ENCODE peak calls at places on chromosomes 5 and 9, in six cellular contexts. One of them, this sample, is unnamed.

GRCh38 chr5:35089688-35090314 is 42.1 kb upstream of the AGXT2 start:
- DNase-seq in dorsolateral prefrontal cortex: no peak
- DNase-seq in cardiac muscle cell: peak
- DNase-seq in lower lobe of right lung: no peak
- DNase-seq in fibroblast of lung: peak
- DNase-seq in OCI-LY7: peak
- DNase-seq in this sample: peak

GRCh38 chr9:13264788-13265187 is 14.7 kb downstream of the MPDZ start:
- DNase-seq in dorsolateral prefrontal cortex: no peak
- DNase-seq in cardiac muscle cell: no peak
- DNase-seq in lower lobe of right lung: no peak
- DNase-seq in fibroblast of lung: no peak
- DNase-seq in OCI-LY7: no peak
- DNase-seq in this sample: no peak

GRCh38 chr9:91445135-91445534 is 21.5 kb upstream of the NFIL3 start:
- DNase-seq in dorsolateral prefrontal cortex: no peak
- DNase-seq in cardiac muscle cell: no peak
- DNase-seq in lower lobe of right lung: no peak
- DNase-seq in fibroblast of lung: no peak
- DNase-seq in OCI-LY7: no peak
- DNase-seq in this sample: no peak

GRCh38 chr9:18743421-18743820 is 269.5 kb downstream of the ADAMTSL1 start:
- DNase-seq in dorsolateral prefrontal cortex: no peak
- DNase-seq in cardiac muscle cell: no peak
- DNase-seq in lower lobe of right lung: no peak
- DNase-seq in fibroblast of lung: no peak
- DNase-seq in OCI-LY7: no peak
- DNase-seq in this sample: no peak

GRCh38 chr9:109448223-109448622 is 49.9 kb downstream of the PTPN3 start:
- DNase-seq in dorsolateral prefrontal cortex: no peak
- DNase-seq in cardiac muscle cell: no peak
- DNase-seq in lower lobe of right lung: no peak
- DNase-seq in fibroblast of lung: peak
- DNase-seq in OCI-LY7: no peak
- DNase-seq in this sample: no peak

GRCh38 chr5:154593091-154593490 is 115.1 kb upstream of the HAND1 start:
- DNase-seq in dorsolateral prefrontal cortex: no peak
- DNase-seq in cardiac muscle cell: no peak
- DNase-seq in lower lobe of right lung: no peak
- DNase-seq in fibroblast of lung: peak
- DNase-seq in OCI-LY7: no peak
- DNase-seq in this sample: no peak

GRCh38 chr5:149040421-149040820 is 22.4 kb downstream of the SH3TC2 start:
- DNase-seq in dorsolateral prefrontal cortex: no peak
- DNase-seq in cardiac muscle cell: no peak
- DNase-seq in lower lobe of right lung: no peak
- DNase-seq in fibroblast of lung: no peak
- DNase-seq in OCI-LY7: no peak
- DNase-seq in this sample: no peak

GRCh38 chr9:133632806-133633680 is 3.1 kb upstream of the DBH start:
- DNase-seq in dorsolateral prefrontal cortex: no peak
- DNase-seq in cardiac muscle cell: peak
- DNase-seq in lower lobe of right lung: no peak
- DNase-seq in fibroblast of lung: no peak
- DNase-seq in OCI-LY7: no peak
- DNase-seq in this sample: no peak

GRCh38 chr5:181120311-181120710 is 10.7 kb downstream of the OR2V1 start:
- DNase-seq in dorsolateral prefrontal cortex: no peak
- DNase-seq in cardiac muscle cell: no peak
- DNase-seq in lower lobe of right lung: no peak
- DNase-seq in fibroblast of lung: peak
- DNase-seq in OCI-LY7: no peak
- DNase-seq in this sample: no peak

GRCh38 chr5:80760178-80760577 is 105.4 kb upstream of the DHFR start:
- DNase-seq in dorsolateral prefrontal cortex: no peak
- DNase-seq in cardiac muscle cell: no peak
- DNase-seq in lower lobe of right lung: no peak
- DNase-seq in fibroblast of lung: no peak
- DNase-seq in OCI-LY7: no peak
- DNase-seq in this sample: no peak

GRCh38 chr9:16310288-16311145 is 560.0 kb downstream of the BNC2 start:
- DNase-seq in dorsolateral prefrontal cortex: no peak
- DNase-seq in cardiac muscle cell: no peak
- DNase-seq in lower lobe of right lung: no peak
- DNase-seq in fibroblast of lung: no peak
- DNase-seq in OCI-LY7: no peak
- DNase-seq in this sample: no peak

GRCh38 chr9:134591573-134591981 is 50.0 kb upstream of the COL5A1 start:
- DNase-seq in dorsolateral prefrontal cortex: no peak
- DNase-seq in cardiac muscle cell: no peak
- DNase-seq in lower lobe of right lung: no peak
- DNase-seq in fibroblast of lung: no peak
- DNase-seq in OCI-LY7: no peak
- DNase-seq in this sample: no peak

GRCh38 chr5:154356256-154356655 is 89.5 kb upstream of the SAP30L start:
- DNase-seq in dorsolateral prefrontal cortex: no peak
- DNase-seq in cardiac muscle cell: no peak
- DNase-seq in lower lobe of right lung: no peak
- DNase-seq in fibroblast of lung: peak
- DNase-seq in OCI-LY7: no peak
- DNase-seq in this sample: no peak

GRCh38 chr9:27333241-27334052 is 36.5 kb upstream of the EQTN start:
- DNase-seq in dorsolateral prefrontal cortex: no peak
- DNase-seq in cardiac muscle cell: peak
- DNase-seq in lower lobe of right lung: peak
- DNase-seq in fibroblast of lung: peak
- DNase-seq in OCI-LY7: peak
- DNase-seq in this sample: peak

GRCh38 chr5:152632380-152632779 is 227.3 kb upstream of the NMUR2 start:
- DNase-seq in dorsolateral prefrontal cortex: no peak
- DNase-seq in cardiac muscle cell: no peak
- DNase-seq in lower lobe of right lung: no peak
- DNase-seq in fibroblast of lung: no peak
- DNase-seq in OCI-LY7: no peak
- DNase-seq in this sample: no peak

GRCh38 chr9:13941686-13942085 is 372.3 kb downstream of the NFIB start:
- DNase-seq in dorsolateral prefrontal cortex: no peak
- DNase-seq in cardiac muscle cell: no peak
- DNase-seq in lower lobe of right lung: no peak
- DNase-seq in fibroblast of lung: peak
- DNase-seq in OCI-LY7: no peak
- DNase-seq in this sample: no peak

GRCh38 chr9:108182950-108183381 is 672.8 kb downstream of the ACTL7B start:
- DNase-seq in dorsolateral prefrontal cortex: no peak
- DNase-seq in cardiac muscle cell: no peak
- DNase-seq in lower lobe of right lung: no peak
- DNase-seq in fibroblast of lung: no peak
- DNase-seq in OCI-LY7: no peak
- DNase-seq in this sample: peak

GRCh38 chr5:134590992-134591659 is 41.5 kb downstream of the SAR1B start:
- DNase-seq in dorsolateral prefrontal cortex: no peak
- DNase-seq in cardiac muscle cell: peak
- DNase-seq in lower lobe of right lung: no peak
- DNase-seq in fibroblast of lung: no peak
- DNase-seq in OCI-LY7: no peak
- DNase-seq in this sample: no peak

GRCh38 chr5:148759101-148759500 is 67.3 kb upstream of the ADRB2 start:
- DNase-seq in dorsolateral prefrontal cortex: no peak
- DNase-seq in cardiac muscle cell: no peak
- DNase-seq in lower lobe of right lung: no peak
- DNase-seq in fibroblast of lung: no peak
- DNase-seq in OCI-LY7: no peak
- DNase-seq in this sample: no peak

GRCh38 chr5:39053189-39053588 is 21.0 kb downstream of the RICTOR start:
- DNase-seq in dorsolateral prefrontal cortex: no peak
- DNase-seq in cardiac muscle cell: no peak
- DNase-seq in lower lobe of right lung: no peak
- DNase-seq in fibroblast of lung: no peak
- DNase-seq in OCI-LY7: no peak
- DNase-seq in this sample: no peak

DNA sequence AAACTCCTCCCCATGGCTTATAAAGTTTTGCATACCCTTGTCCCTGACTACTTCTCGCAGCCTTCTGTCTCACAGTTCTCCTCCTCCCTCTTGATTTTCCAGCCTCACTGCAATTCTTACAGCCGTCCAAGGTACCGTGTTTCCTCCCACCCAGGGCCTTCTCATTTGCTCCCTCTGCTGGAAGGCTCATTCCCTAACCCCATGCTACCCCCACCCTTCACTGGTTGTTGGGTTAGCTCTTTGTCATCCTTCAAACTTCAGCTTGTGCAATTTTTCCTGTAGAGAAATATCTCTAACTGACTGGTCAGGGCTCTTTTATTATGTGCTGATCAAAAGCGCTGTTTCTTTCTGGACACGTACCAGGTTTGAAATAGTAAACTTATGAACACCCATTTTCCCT is 329.2 kb downstream of the EBF1 start:
- DNase-seq in dorsolateral prefrontal cortex: no peak
- DNase-seq in cardiac muscle cell: no peak
- DNase-seq in lower lobe of right lung: no peak
- DNase-seq in fibroblast of lung: no peak
- DNase-seq in OCI-LY7: peak
- DNase-seq in this sample: no peak
- TF ChIP-seq CTCF in dorsolateral prefrontal cortex: no peak
- TF ChIP-seq CTCF in cardiac muscle cell: peak
- TF ChIP-seq CTCF in lower lobe of right lung: no peak
- TF ChIP-seq CTCF in fibroblast of lung: peak
- TF ChIP-seq CTCF in OCI-LY7: peak
- TF ChIP-seq CTCF in this sample: peak

GRCh38 chr5:42948961-42949347 is 91.2 kb downstream of the ANXA2R start:
- DNase-seq in dorsolateral prefrontal cortex: no peak
- DNase-seq in cardiac muscle cell: no peak
- DNase-seq in lower lobe of right lung: no peak
- DNase-seq in fibroblast of lung: peak
- DNase-seq in OCI-LY7: no peak
- DNase-seq in this sample: no peak

GRCh38 chr5:42950091-42950465 is 90.0 kb downstream of the ANXA2R start:
- DNase-seq in dorsolateral prefrontal cortex: no peak
- DNase-seq in cardiac muscle cell: no peak
- DNase-seq in lower lobe of right lung: no peak
- DNase-seq in fibroblast of lung: no peak
- DNase-seq in OCI-LY7: no peak
- DNase-seq in this sample: no peak

GRCh38 chr5:42950466-42951168 is 89.5 kb downstream of the ANXA2R start:
- DNase-seq in dorsolateral prefrontal cortex: no peak
- DNase-seq in cardiac muscle cell: no peak
- DNase-seq in lower lobe of right lung: peak
- DNase-seq in fibroblast of lung: peak
- DNase-seq in OCI-LY7: peak
- DNase-seq in this sample: no peak

GRCh38 chr5:42951169-42951846 is 88.8 kb downstream of the ANXA2R start:
- DNase-seq in dorsolateral prefrontal cortex: no peak
- DNase-seq in cardiac muscle cell: no peak
- DNase-seq in lower lobe of right lung: peak
- DNase-seq in fibroblast of lung: peak
- DNase-seq in OCI-LY7: peak
- DNase-seq in this sample: no peak

GRCh38 chr5:42949348-42950090 is 90.6 kb downstream of the ANXA2R start:
- DNase-seq in dorsolateral prefrontal cortex: no peak
- DNase-seq in cardiac muscle cell: no peak
- DNase-seq in lower lobe of right lung: peak
- DNase-seq in fibroblast of lung: peak
- DNase-seq in OCI-LY7: peak
- DNase-seq in this sample: peak
- H3K4me3 ChIP-seq in dorsolateral prefrontal cortex: peak
- H3K4me3 ChIP-seq in cardiac muscle cell: no peak
- H3K4me3 ChIP-seq in lower lobe of right lung: peak
- H3K4me3 ChIP-seq in fibroblast of lung: no peak
- H3K4me3 ChIP-seq in OCI-LY7: peak
- H3K4me3 ChIP-seq in this sample: peak

DNA sequence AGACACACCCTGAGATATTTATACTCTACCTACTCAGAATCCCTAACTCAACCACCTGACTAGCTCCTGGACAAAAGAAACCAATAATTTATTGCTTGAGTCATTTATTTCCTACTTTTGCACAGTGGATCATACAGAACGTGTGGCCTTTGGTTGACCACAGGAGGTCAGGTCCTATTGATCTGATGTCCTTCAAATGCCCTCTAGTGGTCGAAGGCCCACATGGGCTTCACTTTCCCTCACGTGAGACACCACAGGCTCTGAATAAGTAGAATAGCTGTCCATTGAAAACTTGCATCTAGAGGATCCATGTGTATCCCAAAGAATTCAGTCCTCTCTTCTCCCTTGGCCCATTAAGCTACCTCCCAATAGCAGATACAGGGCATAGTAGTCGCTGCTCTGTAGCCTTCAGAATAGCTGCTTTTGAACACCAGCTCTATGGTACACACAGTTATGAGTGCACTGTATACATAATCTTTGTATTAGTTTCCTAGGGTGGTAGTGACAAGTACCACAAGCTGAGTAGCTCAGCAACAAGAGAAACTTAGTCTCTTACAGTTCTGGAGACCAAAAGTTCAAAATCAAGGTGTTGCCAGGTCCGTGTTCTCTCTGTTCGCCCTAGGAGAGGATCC is 177.6 kb upstream of the SMARCA2 start:
- DNase-seq in dorsolateral prefrontal cortex: no peak
- DNase-seq in cardiac muscle cell: peak
- DNase-seq in lower lobe of right lung: no peak
- DNase-seq in fibroblast of lung: peak
- DNase-seq in OCI-LY7: peak
- DNase-seq in this sample: peak
- TF ChIP-seq CTCF in dorsolateral prefrontal cortex: peak
- TF ChIP-seq CTCF in cardiac muscle cell: peak
- TF ChIP-seq CTCF in lower lobe of right lung: peak
- TF ChIP-seq CTCF in fibroblast of lung: peak
- TF ChIP-seq CTCF in OCI-LY7: peak
- TF ChIP-seq CTCF in this sample: peak

GRCh38 chr9:70480405-70480980 is 66.0 kb upstream of the KLF9 start:
- DNase-seq in dorsolateral prefrontal cortex: peak
- DNase-seq in cardiac muscle cell: no peak
- DNase-seq in lower lobe of right lung: peak
- DNase-seq in fibroblast of lung: peak
- DNase-seq in OCI-LY7: no peak
- DNase-seq in this sample: no peak

GRCh38 chr9:70477907-70478480 is 63.5 kb upstream of the KLF9 start:
- DNase-seq in dorsolateral prefrontal cortex: no peak
- DNase-seq in cardiac muscle cell: no peak
- DNase-seq in lower lobe of right lung: no peak
- DNase-seq in fibroblast of lung: no peak
- DNase-seq in OCI-LY7: no peak
- DNase-seq in this sample: no peak

GRCh38 chr9:70477146-70477745 is 62.8 kb upstream of the KLF9 start:
- DNase-seq in dorsolateral prefrontal cortex: no peak
- DNase-seq in cardiac muscle cell: no peak
- DNase-seq in lower lobe of right lung: no peak
- DNase-seq in fibroblast of lung: peak
- DNase-seq in OCI-LY7: no peak
- DNase-seq in this sample: no peak

GRCh38 chr9:70479880-70480291 is 65.4 kb upstream of the KLF9 start:
- DNase-seq in dorsolateral prefrontal cortex: no peak
- DNase-seq in cardiac muscle cell: no peak
- DNase-seq in lower lobe of right lung: peak
- DNase-seq in fibroblast of lung: peak
- DNase-seq in OCI-LY7: no peak
- DNase-seq in this sample: no peak

GRCh38 chr9:70478963-70479641 is 64.6 kb upstream of the KLF9 start:
- DNase-seq in dorsolateral prefrontal cortex: no peak
- DNase-seq in cardiac muscle cell: no peak
- DNase-seq in lower lobe of right lung: peak
- DNase-seq in fibroblast of lung: peak
- DNase-seq in OCI-LY7: no peak
- DNase-seq in this sample: no peak
- H3K4me3 ChIP-seq in dorsolateral prefrontal cortex: no peak
- H3K4me3 ChIP-seq in cardiac muscle cell: no peak
- H3K4me3 ChIP-seq in lower lobe of right lung: peak
- H3K4me3 ChIP-seq in fibroblast of lung: no peak
- H3K4me3 ChIP-seq in OCI-LY7: no peak
- H3K4me3 ChIP-seq in this sample: no peak

GRCh38 chr5:2133936-2134335 is 251.2 kb upstream of the IRX4 start:
- DNase-seq in dorsolateral prefrontal cortex: no peak
- DNase-seq in cardiac muscle cell: no peak
- DNase-seq in lower lobe of right lung: no peak
- DNase-seq in fibroblast of lung: no peak
- DNase-seq in OCI-LY7: no peak
- DNase-seq in this sample: no peak
- TF ChIP-seq CTCF in dorsolateral prefrontal cortex: no peak
- TF ChIP-seq CTCF in cardiac muscle cell: no peak
- TF ChIP-seq CTCF in lower lobe of right lung: no peak
- TF ChIP-seq CTCF in fibroblast of lung: no peak
- TF ChIP-seq CTCF in OCI-LY7: no peak
- TF ChIP-seq CTCF in this sample: no peak